ENCODE peak calls at places on chromosomes 3 and 15, in four cellular contexts. H is K562, U is HepG2, B is GM12878. X is an unnamed sample.
A peak's percentile ranks its signal among the peaks of the same experiment; 100 is the strongest.

GRCh38 chr3:3799173-3800075 is at the start of gene LRRN1:
- DNase-seq in B (no peak), H (no peak), U (no peak), X (no peak)

GRCh38 chr15:39255760-39256159 is 325.1 kb upstream of the THBS1 start:
- DNase-seq in H (no peak), U (no peak), B (no peak), X (no peak)

GRCh38 chr3:187799942-187800637 is 54.8 kb upstream of the BCL6 start:
- DNase-seq in B (no peak), H (no peak), U (no peak), X (no peak)

GRCh38 chr15:77617507-77618285 is 15.0 kb downstream of the LINGO1 start:
- DNase-seq in U (peak; percentile 45), B (no peak), H (peak; percentile 38), X (peak; percentile 60)

GRCh38 chr3:183503738-183504137 is 51.8 kb downstream of the KLHL6 start:
- DNase-seq in U (no peak), B (no peak), H (no peak), X (no peak)

GRCh38 chr15:93249599-93249998 is 160.6 kb upstream of the RGMA start:
- DNase-seq in U (no peak), H (no peak), B (no peak), X (no peak)

GRCh38 chr15:90982135-90982534 is 12.2 kb downstream of the PRC1 start:
- DNase-seq in U (no peak), H (no peak), B (no peak), X (no peak)

GRCh38 chr3:52231502-52232278 is 6.2 kb upstream of the TLR9 start:
- DNase-seq in B (no peak), H (peak; percentile 71), U (no peak), X (peak; percentile 62)

GRCh38 chr15:85327820-85328219 is 52.6 kb upstream of the AKAP13 start:
- DNase-seq in B (no peak), U (no peak), H (no peak), X (no peak)

GRCh38 chr3:160343132-160343531 is 55.9 kb downstream of the IFT80 start:
- DNase-seq in U (peak; percentile 16), H (peak; percentile 10), B (no peak), X (peak; percentile 19)

GRCh38 chr3:150300847-150301517 is 107.1 kb upstream of the TSC22D2 start:
- DNase-seq in B (no peak), U (no peak), H (no peak), X (no peak)

GRCh38 chr3:39260957-39261356 is 18.9 kb downstream of the CX3CR1 start:
- DNase-seq in U (peak; percentile 19), B (peak; percentile 27), H (peak; percentile 67), X (peak; percentile 89)
- TF ChIP-seq CHD4 in U (no peak), B (no peak), H (no peak), X (no peak)

GRCh38 chr3:111369953-111370352 is 172.0 kb upstream of the CD96 start:
- DNase-seq in U (no peak), H (no peak), B (no peak), X (no peak)

GRCh38 chr3:111373861-111374260 is 168.1 kb upstream of the CD96 start:
- DNase-seq in B (no peak), U (no peak), H (no peak), X (no peak)

GRCh38 chr3:111368061-111368460 is 173.9 kb upstream of the CD96 start:
- DNase-seq in H (no peak), U (no peak), B (no peak), X (no peak)

DNA sequence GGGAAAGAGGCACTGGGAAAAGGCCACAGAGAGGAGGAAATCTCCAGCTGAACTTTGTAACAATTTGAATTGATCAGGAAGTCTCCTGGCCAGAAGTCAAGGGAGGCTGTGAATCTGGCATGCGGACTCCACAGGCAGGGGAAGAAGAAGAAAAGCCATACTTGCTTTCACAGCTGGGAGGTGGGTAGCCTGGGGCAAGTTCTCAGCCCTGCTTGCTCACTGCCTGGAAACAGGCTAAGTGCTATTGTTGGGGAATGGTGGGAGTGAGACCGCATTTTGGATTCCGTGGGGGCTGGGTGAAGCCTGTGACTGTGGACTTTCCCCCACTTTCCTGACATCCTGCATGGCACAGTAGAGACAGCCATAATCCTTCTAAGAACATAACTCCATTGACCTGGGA is 168.8 kb upstream of the CD96 start:
- DNase-seq in H (no peak), U (no peak), B (no peak), X (no peak)
- H3K9me3 ChIP-seq in H (no peaks in the 10 kb centered on the region), U (peaks cover 13% of the 10 kb centered on the region), B (no peaks in the 10 kb centered on the region), X (peaks cover 3% of the 10 kb centered on the region)

GRCh38 chr3:16183082-16183481 is 8.6 kb downstream of the GALNT15 start:
- DNase-seq in U (no peak), B (no peak), H (no peak), X (no peak)
- H3K4me2 ChIP-seq in U (no peak overlapping the region), B (no peak overlapping the region), H (no peak overlapping the region), X (peak overlapping the region; percentile 38)

GRCh38 chr3:99686469-99686868 is 48.1 kb downstream of the COL8A1 start:
- DNase-seq in U (no peak), H (no peak), B (no peak), X (no peak)

GRCh38 chr3:99683876-99684275 is 45.5 kb downstream of the COL8A1 start:
- DNase-seq in H (no peak), U (no peak), B (no peak), X (no peak)

GRCh38 chr3:99684678-99685077 is 46.3 kb downstream of the COL8A1 start:
- DNase-seq in H (no peak), U (no peak), B (no peak), X (no peak)

GRCh38 chr3:99683465-99683864 is 45.1 kb downstream of the COL8A1 start:
- DNase-seq in B (no peak), U (no peak), H (no peak), X (no peak)

DNA sequence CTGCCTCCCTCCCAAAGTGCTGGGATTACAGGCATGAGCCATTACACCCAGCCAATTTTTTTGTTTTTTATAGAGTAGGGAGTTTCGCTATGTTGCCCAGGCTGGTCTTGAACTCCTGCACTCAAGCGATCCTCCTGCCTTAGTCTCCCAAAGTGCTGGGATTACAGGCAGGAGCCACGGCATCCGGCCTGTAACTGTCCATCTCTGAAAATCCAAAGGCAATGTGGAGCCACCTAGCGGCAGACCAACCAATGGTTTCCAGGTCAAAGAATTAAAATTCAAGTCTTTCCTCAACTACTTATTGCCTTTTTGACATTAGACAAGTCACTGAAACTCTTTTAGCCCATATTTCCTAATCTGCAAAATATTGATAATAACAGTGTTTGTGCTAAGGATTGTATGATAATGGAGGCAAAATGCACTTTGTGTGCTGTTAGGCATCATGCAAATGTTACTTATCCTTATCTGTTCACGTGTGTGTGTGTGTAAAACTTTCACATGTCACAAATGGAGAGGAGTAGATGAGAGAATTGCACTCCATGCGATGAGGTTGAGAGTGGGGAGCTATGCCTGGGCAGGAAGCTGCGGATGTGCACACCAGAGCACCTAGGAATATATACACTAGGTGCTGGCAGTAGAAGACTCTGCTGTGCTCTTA is 48.7 kb downstream of the COL8A1 start:
- DNase-seq in U (peak; percentile 23), H (peak; percentile 24), B (no peak), X (peak; percentile 53)
- TF ChIP-seq CHD4 in U (no peak), H (no peak), B (no peak), X (no peak)

GRCh38 chr15:83491486-83491885 is 44.3 kb downstream of the SH3GL3 start:
- DNase-seq in U (no peak), B (no peak), H (no peak), X (no peak)
- H3K9me3 ChIP-seq in U (no peaks in the 10 kb centered on the region), B (no peaks in the 10 kb centered on the region), H (no peaks in the 10 kb centered on the region), X (no peaks in the 10 kb centered on the region)

DNA sequence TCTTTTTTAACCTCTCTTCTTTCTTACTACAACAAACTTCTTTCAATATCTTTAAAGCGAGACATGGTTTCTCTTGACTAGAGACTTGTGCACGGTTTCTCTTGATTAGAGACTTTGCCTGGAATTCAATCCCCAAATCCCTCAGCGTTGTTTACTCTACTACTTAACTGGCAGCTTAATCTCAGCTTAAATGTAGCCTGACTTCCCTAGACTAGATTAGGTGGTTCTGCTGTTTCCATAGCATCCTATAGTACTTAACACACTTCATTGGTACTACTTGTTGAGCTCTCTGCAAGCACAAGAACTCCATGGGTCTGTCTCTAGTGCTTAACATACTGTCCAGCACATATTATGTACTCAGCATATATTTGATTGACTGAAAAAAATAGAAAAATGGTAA is 168.2 kb upstream of the GPR149 start:
- DNase-seq in U (no peak), B (no peak), H (no peak), X (no peak)
- H3K4me2 ChIP-seq in U (no peak overlapping the region), B (no peak overlapping the region), H (no peak overlapping the region), X (no peak overlapping the region)

GRCh38 chr15:28935316-28935715 is 49.5 kb downstream of the APBA2 start:
- DNase-seq in U (peak; percentile 58), H (peak; percentile 54), B (no peak), X (peak; percentile 46)

GRCh38 chr15:28931828-28932227 is 46.1 kb downstream of the APBA2 start:
- DNase-seq in H (no peak), U (no peak), B (no peak), X (no peak)

GRCh38 chr15:28934645-28935044 is 48.9 kb downstream of the APBA2 start:
- DNase-seq in U (no peak), B (no peak), H (no peak), X (no peak)

GRCh38 chr15:28932361-28932760 is 46.6 kb downstream of the APBA2 start:
- DNase-seq in H (no peak), B (no peak), U (no peak), X (no peak)

GRCh38 chr15:28933710-28934445 is 48.1 kb downstream of the APBA2 start:
- DNase-seq in H (peak; percentile 74), B (no peak), U (peak; percentile 3), X (no peak)
- TF ChIP-seq CHD4 in H (no peak), B (no peak), U (no peak), X (no peak)

X was measured in A549.